ENCODE peak calls at places on chromosomes 7 and 10, in nine cellular contexts. S, P, T, M, H, R, J, V and X are unnamed samples.
A peak's percentile ranks its signal among the peaks of the same experiment; 100 is the strongest.

GRCh38 chr10:68230268-68230667 is 1.6 kb downstream of the ATOH7 start:
- DNase-seq in V (no peak), J (no peak), P (no peak), H (no peak), S (no peak), T (no peak), R (no peak), M (no peak), X (no peak)

GRCh38 chr10:90977162-90977854 is 56.4 kb upstream of the ANKRD1 start:
- DNase-seq in R (no peak), M (no peak), S (no peak), P (no peak), H (no peak), V (no peak), T (no peak), J (no peak), X (no peak)

GRCh38 chr7:33072471-33072870 is 9.9 kb upstream of the NT5C3A start:
- DNase-seq in H (no peak), M (no peak), V (no peak), R (no peak), T (peak; percentile 82), S (no peak), J (no peak), P (no peak), X (no peak)

GRCh38 chr7:134355925-134356324 is 39.2 kb upstream of the SLC35B4 start:
- DNase-seq in S (peak; percentile 51), J (no peak), R (no peak), V (peak; percentile 12), H (no peak), T (no peak), M (no peak), P (no peak), X (no peak)

GRCh38 chr10:95183132-95183450 is 10.9 kb upstream of the ACSM6 start:
- DNase-seq in T (no peak), S (no peak), J (no peak), P (no peak), V (no peak), H (no peak), M (no peak), R (no peak), X (no peak)

GRCh38 chr10:121696854-121697253 is 98.6 kb upstream of the FGFR2 start:
- DNase-seq in S (peak; percentile 35), H (no peak), R (peak; percentile 7), J (peak; percentile 55), P (peak; percentile 33), T (no peak), M (no peak), V (no peak), X (no peak)

GRCh38 chr10:19817251-19818046 is 1.2 kb downstream of the PLXDC2 start:
- DNase-seq in J (no peak), H (no peak), V (peak; percentile 57), S (no peak), M (no peak), T (no peak), R (no peak), P (no peak), X (no peak)

GRCh38 chr10:57979466-57979865 is 288.2 kb downstream of the IPMK start:
- DNase-seq in H (no peak), J (peak; percentile 21), M (no peak), P (no peak), R (no peak), S (no peak), T (peak; percentile 41), V (no peak), X (no peak)

GRCh38 chr10:53843691-53844362 is 957.2 kb downstream of the PCDH15 start:
- DNase-seq in P (no peak), T (no peak), J (no peak), V (peak; percentile 46), M (no peak), S (no peak), H (no peak), R (no peak), X (peak; percentile 17)

GRCh38 chr7:16318989-16319915 is 102.1 kb downstream of the CRPPA start:
- DNase-seq in J (peak; percentile 81), T (peak; percentile 32), H (no peak), P (no peak), M (no peak), V (peak; percentile 48), R (no peak), S (peak; percentile 37), X (no peak)

GRCh38 chr10:100186813-100187212 is 984 bp upstream of the ERLIN1 start:
- DNase-seq in S (peak; percentile 18), R (peak; percentile 22), T (peak; percentile 2), J (peak; percentile 16), P (peak; percentile 34), V (no peak), M (no peak), H (no peak), X (no peak)

GRCh38 chr7:150988230-150989226 is 2.3 kb upstream of the NOS3 start:
- DNase-seq in J (no peak), H (no peak), P (peak; percentile 81), T (peak; percentile 39), S (peak; percentile 36), M (peak; percentile 89), V (peak; percentile 75), R (peak; percentile 67), X (peak; percentile 58)

GRCh38 chr7:127948312-127948711 is 82.9 kb downstream of the LRRC4 start:
- DNase-seq in T (no peak), M (no peak), P (no peak), R (no peak), J (no peak), H (no peak), S (no peak), V (no peak), X (no peak)

GRCh38 chr10:33524966-33525365 is 190.5 kb upstream of the NRP1 start:
- DNase-seq in J (no peak), S (no peak), M (no peak), V (no peak), R (no peak), H (no peak), P (no peak), T (no peak), X (no peak)